ENCODE peak calls at places on chromosomes 13 and 19, in four cellular contexts. L, F, A and I are unnamed samples.

GRCh38 chr13:112781881-112782361 is 92.1 kb downstream of the ATP11A start:
- DNase-seq in F (no peak), L (no peak), A (no peak), I (no peak)

GRCh38 chr13:29922281-29922821 is 71.9 kb upstream of the UBL3 start:
- DNase-seq in A (no peak), F (no peak), L (no peak), I (no peak)

GRCh38 chr19:35202722-35203674 is 25.5 kb downstream of the FAM187B start:
- DNase-seq in L (peak), A (no peak), F (no peak), I (no peak)

GRCh38 chr13:81133066-81133465 is 792.1 kb upstream of the SPRY2 start:
- DNase-seq in F (no peak), L (no peak), A (no peak), I (no peak)

GRCh38 chr13:27636624-27637288 is 15.1 kb downstream of the POLR1D start:
- DNase-seq in L (no peak), F (no peak), A (no peak), I (no peak)

GRCh38 chr19:47560999-47561398 is 11.9 kb downstream of the ZNF541 start:
- DNase-seq in L (no peak), F (no peak), A (no peak), I (no peak)

GRCh38 chr13:27295096-27295495 is 24.5 kb downstream of the RASL11A start:
- DNase-seq in F (no peak), A (no peak), L (no peak), I (no peak)

GRCh38 chr19:39771751-39772150 is 6.9 kb upstream of the LEUTX start:
- DNase-seq in A (no peak), F (no peak), L (no peak), I (no peak)

GRCh38 chr13:22178878-22179277 is 508.0 kb downstream of the FGF9 start:
- DNase-seq in F (no peak), A (no peak), L (no peak), I (no peak)

GRCh38 chr13:25901460-25902376 is 150.1 kb downstream of the SHISA2 start:
- DNase-seq in L (no peak), F (peak), A (no peak), I (peak)

GRCh38 chr13:82259284-82259683 is 1623.0 kb downstream of the SLITRK1 start:
- DNase-seq in A (no peak), L (no peak), F (no peak), I (no peak)

GRCh38 chr13:24083141-24083540 is 77.4 kb upstream of the SPATA13 start:
- DNase-seq in A (no peak), F (no peak), L (no peak), I (no peak)

GRCh38 chr13:24081388-24081787 is 79.1 kb upstream of the SPATA13 start:
- DNase-seq in F (no peak), L (no peak), A (no peak), I (no peak)

GRCh38 chr13:24086642-24087041 is 73.9 kb upstream of the SPATA13 start:
- DNase-seq in A (no peak), L (no peak), F (no peak), I (no peak)

GRCh38 chr13:24085662-24086061 is 74.9 kb upstream of the SPATA13 start:
- DNase-seq in L (no peak), F (peak), A (no peak), I (no peak)

GRCh38 chr13:24083722-24084421 is 76.6 kb upstream of the SPATA13 start:
- DNase-seq in F (no peak), L (no peak), A (no peak), I (no peak)
- TF ChIP-seq TCF7L2 in F (no peak), L (no peak), A (no peak), I (no peak)

DNA sequence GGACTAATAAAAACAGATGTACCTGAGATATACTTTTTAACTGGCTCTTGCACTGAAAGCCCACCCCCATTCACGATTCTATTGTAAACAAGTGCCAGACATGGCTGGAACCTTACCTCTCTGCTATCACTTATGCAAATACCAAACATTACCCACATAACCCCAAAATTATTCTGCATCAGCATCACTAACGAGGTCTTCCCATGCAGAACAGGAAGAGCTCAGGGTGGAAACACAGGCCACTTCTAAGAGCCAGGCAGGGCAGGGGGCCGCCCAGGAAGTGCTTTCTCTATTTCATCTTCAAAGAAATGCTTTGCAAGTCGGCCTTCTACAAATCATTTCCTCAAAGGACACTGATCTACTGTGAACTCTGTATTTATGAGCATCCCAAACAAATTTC is 7.3 kb downstream of the IRS2 start:
- DNase-seq in L (no peak), F (no peak), A (no peak), I (no peak)
- TF ChIP-seq TCF7L2 in L (no peak), F (no peak), A (no peak), I (no peak)

GRCh38 chr13:36533806-36534205 is 101.5 kb downstream of the CCNA1 start:
- DNase-seq in A (no peak), L (no peak), F (no peak), I (no peak)

GRCh38 chr13:36528105-36528504 is 95.8 kb downstream of the CCNA1 start:
- DNase-seq in F (no peak), L (no peak), A (no peak), I (no peak)

GRCh38 chr13:36530861-36531590 is 98.7 kb downstream of the CCNA1 start:
- DNase-seq in F (no peak), A (no peak), L (no peak), I (no peak)

GRCh38 chr13:36530050-36530789 is 97.9 kb downstream of the CCNA1 start:
- DNase-seq in L (no peak), F (no peak), A (no peak), I (no peak)

GRCh38 chr13:36531746-36532486 is 99.6 kb downstream of the CCNA1 start:
- DNase-seq in F (no peak), A (no peak), L (no peak), I (no peak)
- TF ChIP-seq TCF7L2 in F (no peak), A (no peak), L (no peak), I (no peak)

DNA sequence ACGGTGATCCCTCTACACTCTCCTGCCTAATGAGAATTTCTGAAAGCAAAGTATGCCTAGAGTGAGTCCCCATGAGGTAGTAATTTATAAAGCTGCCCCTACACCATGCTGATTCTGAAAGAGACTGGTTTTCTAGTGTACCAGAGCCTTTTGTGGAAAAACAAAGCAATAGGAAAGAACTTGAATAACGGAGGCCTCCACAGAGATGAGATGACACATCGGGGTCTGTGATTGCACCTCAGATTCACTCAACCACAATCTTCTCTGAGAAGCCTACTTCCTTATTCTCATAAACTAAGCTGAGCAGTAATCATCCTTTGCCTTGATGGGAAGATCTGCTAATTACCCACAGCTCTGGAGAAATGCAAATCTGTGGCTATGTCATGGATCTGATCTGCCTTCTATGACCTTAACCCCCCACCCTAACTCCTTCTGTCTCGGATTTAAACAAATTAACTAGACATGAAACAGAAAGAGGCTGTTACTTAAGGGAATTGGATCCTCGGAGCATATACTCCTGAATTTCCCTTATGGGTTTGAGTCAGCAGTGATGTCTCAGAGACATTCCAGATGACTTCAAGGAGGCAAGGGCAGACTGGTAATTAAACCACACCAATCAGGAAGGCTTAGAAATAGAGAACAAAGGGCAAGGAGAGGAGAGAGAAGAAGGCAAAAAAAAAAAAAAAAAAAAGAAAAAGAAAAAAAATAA is 128.0 kb downstream of the DCT start:
- DNase-seq in L (no peak), A (no peak), F (no peak), I (no peak)
- TF ChIP-seq TCF7L2 in L (no peak), A (no peak), F (no peak), I (no peak)